ENCODE peak calls at places on chromosomes 16 and 17, in eight cellular contexts. I is sigmoid colon, P is A549, T is tibial nerve, G is suprapubic skin, U is K562, H is transverse colon, C is esophagus muscularis mucosa. Z is an unnamed sample. For H3K4me1, the result is how much of the 10 kb centered on the place peaks cover.

GRCh38 chr16:89593841-89594240 is 18.3 kb downstream of the CPNE7 start:
- DNase-seq in G (no peak), U (no peak), I (no peak), P (no peak), H (no peak), C (no peak), T (no peak), Z (no peak)

GRCh38 chr16:71762186-71762585 is 37.7 kb upstream of the PHLPP2 start:
- DNase-seq in P (no peak), T (no peak), C (no peak), I (no peak), G (no peak), U (no peak), H (no peak), Z (no peak)

GRCh38 chr17:14923981-14924380 is 341.1 kb downstream of the PMP22 start:
- DNase-seq in G (no peak), T (no peak), P (no peak), C (no peak), I (no peak), U (no peak), H (no peak), Z (no peak)

GRCh38 chr17:49730078-49730786 is 22.5 kb upstream of the SLC35B1 start:
- DNase-seq in I (peak), G (peak), U (no peak), H (peak), P (no peak), C (peak), T (peak), Z (no peak)

GRCh38 chr17:66855204-66855603 is 20.3 kb downstream of the CACNG5 start:
- DNase-seq in P (no peak), H (no peak), G (no peak), C (no peak), I (no peak), T (no peak), U (peak), Z (no peak)

GRCh38 chr16:68259421-68259820 is 4.9 kb upstream of the SLC7A6 start:
- DNase-seq in H (no peak), I (no peak), T (no peak), G (no peak), P (no peak), C (no peak), U (no peak), Z (no peak)

GRCh38 chr17:1371893-1372590 is 28.0 kb downstream of the YWHAE start:
- DNase-seq in C (no peak), U (no peak), I (no peak), H (no peak), P (no peak), T (no peak), G (no peak), Z (no peak)

GRCh38 chr16:81335669-81336068 is 20.9 kb downstream of the GAN start:
- DNase-seq in P (no peak), G (no peak), I (no peak), H (no peak), U (no peak), T (no peak), C (no peak), Z (no peak)

GRCh38 chr17:1197781-1198490 is 18.2 kb upstream of the ABR start:
- DNase-seq in P (no peak), I (peak), G (peak), T (peak), U (no peak), C (peak), H (peak), Z (peak)

GRCh38 chr16:1197237-1197866 is 27.7 kb downstream of the TPSG1 start:
- DNase-seq in I (no peak), H (no peak), C (no peak), U (no peak), G (no peak), T (no peak), P (no peak), Z (no peak)

GRCh38 chr17:80081596-80081995 is 19.8 kb upstream of the GAA start:
- DNase-seq in T (no peak), I (no peak), C (no peak), H (no peak), U (no peak), G (no peak), P (no peak), Z (peak)

GRCh38 chr17:64994781-64995538 is 61.6 kb downstream of the GNA13 start:
- DNase-seq in T (no peak), P (no peak), U (no peak), H (no peak), I (no peak), C (peak), G (no peak), Z (peak)

GRCh38 chr17:16106161-16106891 is 106.7 kb downstream of the TTC19 start:
- DNase-seq in H (no peak), I (no peak), P (no peak), U (peak), G (no peak), T (no peak), C (no peak), Z (no peak)

GRCh38 chr17:72460711-72461110 is 339.9 kb downstream of the SOX9 start:
- DNase-seq in G (no peak), H (no peak), I (no peak), C (no peak), P (no peak), T (no peak), U (no peak), Z (no peak)

GRCh38 chr16:53282975-53283946 is 151.0 kb upstream of the RBL2 start:
- DNase-seq in H (no peak), T (no peak), P (peak), C (no peak), G (no peak), U (peak), I (no peak), Z (no peak)

GRCh38 chr17:38572665-38573365 is 32.9 kb downstream of the SRCIN1 start:
- DNase-seq in P (peak), H (no peak), T (no peak), U (peak), I (no peak), C (no peak), G (no peak), Z (peak)

GRCh38 chr17:74259667-74260524 is 14.1 kb upstream of the DNAI2 start:
- DNase-seq in U (no peak), H (no peak), P (no peak), G (no peak), I (no peak), C (no peak), T (no peak), Z (peak)

GRCh38 chr17:55641559-55642160 is 81.0 kb downstream of the TMEM100 start:
- DNase-seq in H (peak), T (peak), G (peak), I (peak), C (no peak), U (peak), P (peak), Z (peak)

GRCh38 chr16:87896924-87897562 is 27.7 kb upstream of the SLC7A5 start:
- DNase-seq in H (no peak), C (no peak), T (no peak), I (no peak), G (no peak), U (no peak), P (no peak), Z (no peak)

GRCh38 chr17:49694847-49695697 is 12.7 kb downstream of the SLC35B1 start:
- DNase-seq in C (peak), G (no peak), I (peak), H (peak), T (peak), P (peak), U (peak), Z (peak)

GRCh38 chr17:1228752-1229353 is 41.4 kb upstream of the BHLHA9 start:
- DNase-seq in I (no peak), T (no peak), P (no peak), C (no peak), G (no peak), U (no peak), H (no peak), Z (no peak)

GRCh38 chr16:73040136-73040535 is 7.8 kb downstream of the ZFHX3 start:
- DNase-seq in U (no peak), G (no peak), C (no peak), I (peak), P (no peak), T (no peak), H (no peak), Z (no peak)

GRCh38 chr17:66354981-66355380 is 52.6 kb downstream of the PRKCA start:
- DNase-seq in U (no peak), T (no peak), C (no peak), H (no peak), P (no peak), G (no peak), I (no peak), Z (no peak)

GRCh38 chr16:64864232-64864803 is 257.5 kb downstream of the CDH11 start:
- DNase-seq in C (no peak), I (no peak), P (no peak), G (no peak), H (no peak), T (no peak), U (no peak), Z (no peak)

GRCh38 chr16:75377971-75378386 is 55.3 kb downstream of the CFDP1 start:
- DNase-seq in H (no peak), G (no peak), C (no peak), I (no peak), U (no peak), T (no peak), P (peak), Z (no peak)

GRCh38 chr17:30352247-30352814 is 18.5 kb upstream of the TMIGD1 start:
- DNase-seq in G (no peak), T (no peak), P (no peak), C (peak), U (no peak), I (no peak), H (no peak), Z (no peak)

GRCh38 chr17:11503292-11503691 is 95.0 kb upstream of the DNAH9 start:
- DNase-seq in P (no peak), I (no peak), H (no peak), T (no peak), C (no peak), G (no peak), U (no peak), Z (no peak)

GRCh38 chr16:70520612-70521297 is 2.6 kb downstream of the COG4 start:
- DNase-seq in G (no peak), C (no peak), I (no peak), U (no peak), T (no peak), P (no peak), H (no peak), Z (no peak)

GRCh38 chr16:73058616-73059409 is 10.9 kb upstream of the ZFHX3 start:
- DNase-seq in I (peak), T (no peak), G (no peak), U (peak), C (no peak), H (no peak), P (no peak), Z (no peak)

GRCh38 chr17:7710341-7710740 is 5.3 kb downstream of the EFNB3 start:
- DNase-seq in T (no peak), P (no peak), I (no peak), H (no peak), C (no peak), U (no peak), G (no peak), Z (no peak)

GRCh38 chr16:19710991-19711545 is 7.0 kb downstream of the KNOP1 start:
- DNase-seq in G (no peak), P (no peak), T (no peak), I (peak), H (no peak), C (no peak), U (no peak), Z (peak)

GRCh38 chr17:71115669-71115972 is 946.3 kb downstream of the KCNJ2 start:
- DNase-seq in U (no peak), G (no peak), H (no peak), T (no peak), P (no peak), C (no peak), I (no peak), Z (no peak)

GRCh38 chr16:29862383-29862883 is 593 bp downstream of the CDIPT start:
- DNase-seq in C (no peak), P (no peak), I (no peak), G (no peak), H (peak), U (no peak), T (no peak), Z (no peak)

GRCh38 chr16:50603206-50604064 is 55.2 kb downstream of the NKD1 start:
- DNase-seq in T (no peak), U (no peak), H (peak), I (peak), G (no peak), C (no peak), P (no peak), Z (no peak)

GRCh38 chr16:48188449-48189102 is 32.8 kb upstream of the ABCC12 start:
- DNase-seq in U (no peak), C (no peak), H (no peak), T (no peak), I (no peak), P (no peak), G (no peak), Z (peak)

GRCh38 chr17:16933317-16934132 is 38.4 kb downstream of the TNFRSF13B start:
- DNase-seq in I (peak), P (no peak), C (no peak), T (no peak), U (no peak), G (peak), H (no peak), Z (no peak)

GRCh38 chr17:75983501-75984181 is 4.6 kb downstream of the TEN1 start:
- DNase-seq in P (no peak), C (no peak), H (no peak), I (no peak), T (no peak), U (peak), G (peak), Z (no peak)
- TF ChIP-seq EP300 in P (no peak), C (no peak), H (no peak), I (no peak), T (no peak), U (no peak), G (no peak), Z (no peak)

DNA sequence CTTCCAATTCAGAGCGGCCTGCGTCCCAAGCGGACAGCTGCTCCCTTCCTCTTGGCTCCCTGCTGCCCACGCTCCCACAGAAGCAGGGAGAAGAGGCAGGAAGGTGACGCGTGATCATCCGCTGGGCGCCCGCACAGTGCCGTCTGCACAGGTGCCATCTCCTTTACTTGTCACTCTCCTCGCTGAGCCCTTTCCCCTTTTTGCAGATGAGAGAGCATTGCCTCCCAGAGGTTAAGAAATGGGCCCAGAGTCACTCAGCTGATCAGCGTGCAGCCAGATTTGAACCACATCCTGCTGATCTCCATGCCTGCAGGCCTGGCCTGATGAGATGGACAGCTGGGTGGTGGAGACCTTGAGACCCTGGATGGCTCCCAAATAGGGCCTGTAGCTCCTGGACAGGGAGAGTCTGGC is 299.8 kb downstream of the SEC14L1 start:
- DNase-seq in I (no peak), P (no peak), H (peak), U (no peak), G (no peak), T (no peak), C (no peak), Z (no peak)
- H3K4me1 ChIP-seq in I (under half), P (under half), H (half or more), U (half or more), G (half or more), T (half or more), C (half or more), Z (half or more)

GRCh38 chr16:66262253-66263167 is 104.0 kb upstream of the CDH5 start:
- DNase-seq in H (no peak), U (no peak), P (no peak), C (no peak), T (peak), G (peak), I (peak), Z (no peak)
- TF ChIP-seq EP300 in H (no peak), U (no peak), P (no peak), C (no peak), T (no peak), G (no peak), I (no peak), Z (no peak)

GRCh38 chr17:77364941-77365583 is 224.3 kb downstream of the SEC14L1 start:
- DNase-seq in P (no peak), I (no peak), H (no peak), G (no peak), C (no peak), U (no peak), T (no peak), Z (no peak)

GRCh38 chr17:77364381-77364911 is 223.7 kb downstream of the SEC14L1 start:
- DNase-seq in U (no peak), G (no peak), T (no peak), P (no peak), I (peak), C (no peak), H (no peak), Z (no peak)

GRCh38 chr17:77366206-77366557 is 225.4 kb downstream of the SEC14L1 start:
- DNase-seq in T (no peak), H (no peak), C (no peak), P (no peak), I (peak), U (no peak), G (no peak), Z (no peak)

GRCh38 chr17:77365584-77366186 is 224.9 kb downstream of the SEC14L1 start:
- DNase-seq in G (no peak), T (no peak), U (no peak), P (peak), C (no peak), H (peak), I (peak), Z (peak)

GRCh38 chr17:77366558-77367245 is 225.9 kb downstream of the SEC14L1 start:
- DNase-seq in C (no peak), G (no peak), U (no peak), P (no peak), T (no peak), H (peak), I (peak), Z (no peak)
- H3K4me1 ChIP-seq in C (half or more), G (half or more), U (half or more), P (half or more), T (half or more), H (under half), I (under half), Z (under half)

DNA sequence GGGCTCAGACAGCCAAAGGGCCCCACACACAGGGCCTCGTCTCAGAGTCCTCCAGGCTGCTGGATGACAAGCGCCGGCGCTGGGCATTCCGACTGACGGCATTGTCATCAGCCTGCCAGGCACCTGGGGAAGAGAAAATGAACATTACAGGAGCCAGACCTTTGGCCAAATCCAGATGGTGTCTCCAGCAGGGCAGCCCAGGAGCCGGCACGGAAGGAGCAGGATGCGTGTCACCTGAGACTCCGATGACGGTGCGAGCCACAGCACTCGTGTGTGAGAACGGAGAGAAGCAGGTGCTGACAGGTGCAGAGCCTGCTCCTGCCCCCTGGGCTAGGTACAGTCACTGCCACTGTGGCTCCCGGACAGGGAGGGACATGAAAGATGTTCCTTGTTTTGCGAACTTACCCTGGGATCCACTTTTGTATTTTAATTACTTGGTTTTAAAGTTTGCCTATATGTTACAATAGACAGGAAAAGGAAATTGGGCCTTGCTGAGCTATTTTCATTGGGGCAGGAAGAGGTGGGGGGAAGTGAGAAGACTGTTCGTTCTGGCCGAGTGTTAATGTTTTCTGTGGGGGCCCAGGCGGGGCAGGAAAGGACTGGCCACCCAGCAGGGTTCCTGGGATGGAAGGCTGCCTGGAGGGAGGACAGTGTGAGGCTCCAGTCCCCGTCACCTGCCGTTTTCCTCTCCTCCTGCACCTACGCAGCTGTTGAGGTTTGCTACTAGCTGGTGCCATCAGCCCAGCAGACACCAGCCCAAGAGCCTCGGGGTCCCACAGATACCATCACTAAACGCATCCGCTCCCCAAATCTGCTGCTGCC is 4.4 kb upstream of the FOXJ1 start:
- DNase-seq in H (peak), T (no peak), P (no peak), U (no peak), G (peak), I (peak), C (no peak), Z (no peak)
- TF ChIP-seq EP300 in H (no peak), T (no peak), P (no peak), U (no peak), G (no peak), I (no peak), C (no peak), Z (no peak)

GRCh38 chr17:75563063-75563758 is 24.4 kb upstream of the MYO15B start:
- DNase-seq in T (no peak), G (no peak), H (no peak), P (no peak), I (no peak), U (no peak), C (no peak), Z (no peak)

GRCh38 chr17:75561927-75562603 is 25.5 kb upstream of the MYO15B start:
- DNase-seq in I (no peak), T (no peak), H (no peak), G (no peak), P (no peak), C (no peak), U (no peak), Z (no peak)

GRCh38 chr17:75565066-75565465 is 22.5 kb upstream of the MYO15B start:
- DNase-seq in G (no peak), I (no peak), C (no peak), P (peak), T (no peak), H (no peak), U (no peak), Z (no peak)

GRCh38 chr17:75565618-75566017 is 22.0 kb upstream of the MYO15B start:
- DNase-seq in I (no peak), H (no peak), G (no peak), C (no peak), P (no peak), U (no peak), T (no peak), Z (no peak)

GRCh38 chr17:75564195-75564594 is 23.4 kb upstream of the MYO15B start:
- DNase-seq in H (no peak), C (no peak), P (no peak), T (no peak), G (no peak), I (no peak), U (no peak), Z (no peak)
- H3K4me1 ChIP-seq in H (under half), C (under half), P (under half), T (under half), G (under half), I (under half), U (under half), Z (under half)

GRCh38 chr17:81514485-81514734 is 1.8 kb upstream of the ACTG1 start:
- DNase-seq in H (no peak), G (no peak), I (no peak), U (no peak), P (no peak), T (no peak), C (no peak), Z (no peak)

GRCh38 chr17:81512984-81513668 is 527 bp upstream of the ACTG1 start:
- DNase-seq in H (peak), G (peak), I (peak), P (peak), U (peak), T (peak), C (peak), Z (peak)

GRCh38 chr17:81512560-81512983 is at the start of gene ACTG1:
- DNase-seq in C (peak), P (peak), H (peak), I (peak), U (peak), G (peak), T (peak), Z (peak)

GRCh38 chr17:81514735-81515529 is 2.3 kb upstream of the ACTG1 start:
- DNase-seq in T (peak), H (peak), G (no peak), I (peak), C (no peak), U (peak), P (peak), Z (peak)

GRCh38 chr17:81513669-81514484 is 1.3 kb upstream of the ACTG1 start:
- DNase-seq in P (peak), U (no peak), I (peak), T (peak), H (peak), C (no peak), G (peak), Z (peak)
- TF ChIP-seq EP300 in P (no peak), U (no peak), I (no peak), T (no peak), H (no peak), C (no peak), G (no peak), Z (no peak)